ENCODE peak calls at places on chromosome 11, in eight cellular contexts. E is pancreas, I is LHCN-M2, S is thoracic aorta, F is stomach, B is Kasumi-1, V is MCF 10A, Y is OCI-LY7. U is an unnamed sample.

GRCh38 chr11:116885951-116886629 is 48.7 kb upstream of the APOA1 start:
- DNase-seq in E (peak), I (no peak), S (no peak), F (no peak), B (no peak), V (no peak), Y (no peak), U (no peak)

GRCh38 chr11:64372802-64373597 is 14.0 kb downstream of the RPS6KA4 start:
- DNase-seq in E (no peak), I (peak), S (no peak), F (no peak), B (no peak), V (no peak), Y (no peak), U (no peak)

GRCh38 chr11:133491680-133492383 is 40.5 kb downstream of the OPCML start:
- DNase-seq in E (no peak), I (no peak), S (no peak), F (no peak), B (no peak), V (no peak), Y (no peak), U (no peak)

GRCh38 chr11:12802418-12803085 is 128.3 kb downstream of the TEAD1 start:
- DNase-seq in E (peak), I (peak), S (no peak), F (peak), B (no peak), V (peak), Y (no peak), U (no peak)

GRCh38 chr11:19793356-19793755 is 80.7 kb downstream of the NAV2 start:
- DNase-seq in E (no peak), I (no peak), S (no peak), F (peak), B (no peak), V (no peak), Y (no peak), U (no peak)

GRCh38 chr11:83521647-83522596 is 235.8 kb upstream of the CCDC90B start:
- DNase-seq in E (no peak), I (peak), S (no peak), F (no peak), B (peak), V (peak), Y (peak), U (no peak)

GRCh38 chr11:61359541-61359940 is 2.1 kb downstream of the CYB561A3 start:
- DNase-seq in E (no peak), I (no peak), S (no peak), F (no peak), B (peak), V (no peak), Y (no peak), U (no peak)

GRCh38 chr11:17713851-17714250 is 5.5 kb upstream of the MYOD1 start:
- DNase-seq in E (no peak), I (no peak), S (no peak), F (no peak), B (no peak), V (no peak), Y (no peak), U (no peak)

GRCh38 chr11:121559812-121560211 is 107.0 kb upstream of the SORL1-AS1 start:
- DNase-seq in E (no peak), I (no peak), S (no peak), F (no peak), B (no peak), V (no peak), Y (no peak), U (no peak)

GRCh38 chr11:19995131-19995530 is 165.1 kb downstream of the DBX1 start:
- DNase-seq in E (no peak), I (peak), S (no peak), F (no peak), B (no peak), V (peak), Y (no peak), U (no peak)

GRCh38 chr11:60204922-60205321 is 22.0 kb upstream of the MS4A6A start:
- DNase-seq in E (no peak), I (no peak), S (no peak), F (no peak), B (no peak), V (no peak), Y (no peak), U (no peak)

GRCh38 chr11:69497221-69497787 is 15.8 kb downstream of the LINC01488 start:
- DNase-seq in E (peak), I (peak), S (peak), F (peak), B (no peak), V (peak), Y (no peak), U (no peak)

GRCh38 chr11:71119656-71120269 is 132.6 kb downstream of the SHANK2 start:
- DNase-seq in E (no peak), I (no peak), S (no peak), F (no peak), B (no peak), V (no peak), Y (no peak), U (no peak)

GRCh38 chr11:30852091-30852490 is 265.9 kb upstream of the MPPED2 start:
- DNase-seq in E (no peak), I (peak), S (no peak), F (no peak), B (no peak), V (no peak), Y (no peak), U (no peak)

GRCh38 chr11:64181506-64182411 is 4.2 kb upstream of the STIP1 start:
- DNase-seq in E (peak), I (peak), S (peak), F (peak), B (peak), V (peak), Y (peak), U (peak)

GRCh38 chr11:56783448-56784041 is 35.0 kb upstream of the OR9G4 start:
- DNase-seq in E (no peak), I (peak), S (no peak), F (no peak), B (peak), V (peak), Y (peak), U (no peak)

GRCh38 chr11:122584670-122585069 is 70.9 kb upstream of the UBASH3B start:
- DNase-seq in E (no peak), I (no peak), S (no peak), F (no peak), B (no peak), V (no peak), Y (no peak), U (no peak)

GRCh38 chr11:15967966-15968365 is 388.4 kb downstream of the SOX6 start:
- DNase-seq in E (no peak), I (peak), S (no peak), F (no peak), B (no peak), V (peak), Y (no peak), U (no peak)

GRCh38 chr11:100978442-100978841 is 151.2 kb downstream of the PGR start:
- DNase-seq in E (no peak), I (no peak), S (no peak), F (no peak), B (no peak), V (no peak), Y (no peak), U (no peak)

GRCh38 chr11:61671527-61671926 is 8.7 kb upstream of the DAGLA start:
- DNase-seq in E (peak), I (no peak), S (no peak), F (no peak), B (peak), V (no peak), Y (no peak), U (no peak)

GRCh38 chr11:1336836-1337646 is 27.6 kb upstream of the TOLLIP start:
- DNase-seq in E (no peak), I (no peak), S (no peak), F (no peak), B (no peak), V (no peak), Y (peak), U (no peak)

GRCh38 chr11:29129850-29130249 is 887.0 kb downstream of the KCNA4 start:
- DNase-seq in E (no peak), I (peak), S (no peak), F (no peak), B (peak), V (peak), Y (no peak), U (no peak)

GRCh38 chr11:133570376-133570775 is 38.1 kb upstream of the OPCML start:
- DNase-seq in E (no peak), I (no peak), S (no peak), F (no peak), B (no peak), V (peak), Y (no peak), U (no peak)

GRCh38 chr11:108117746-108118371 is 3.5 kb upstream of the ACAT1 start:
- DNase-seq in E (no peak), I (peak), S (no peak), F (no peak), B (peak), V (peak), Y (peak), U (no peak)

GRCh38 chr11:36550385-36551115 is 17.3 kb upstream of the RAG1 start:
- DNase-seq in E (no peak), I (no peak), S (no peak), F (no peak), B (no peak), V (no peak), Y (no peak), U (no peak)

GRCh38 chr11:130513132-130513531 is 64.7 kb downstream of the ADAMTS15 start:
- DNase-seq in E (no peak), I (peak), S (no peak), F (peak), B (no peak), V (no peak), Y (no peak), U (no peak)

GRCh38 chr11:8906629-8907028 is 4.4 kb upstream of the AKIP1 start:
- DNase-seq in E (no peak), I (peak), S (no peak), F (no peak), B (no peak), V (peak), Y (no peak), U (no peak)

GRCh38 chr11:16876053-16876752 is 137.8 kb downstream of the C11orf58 start:
- DNase-seq in E (no peak), I (no peak), S (no peak), F (no peak), B (no peak), V (no peak), Y (no peak), U (no peak)

GRCh38 chr11:28836285-28837081 is 728.3 kb downstream of the METTL15 start:
- DNase-seq in E (no peak), I (peak), S (no peak), F (no peak), B (no peak), V (peak), Y (no peak), U (no peak)

GRCh38 chr11:85752890-85753581 is 57.9 kb downstream of the SYTL2 start:
- DNase-seq in E (no peak), I (no peak), S (no peak), F (peak), B (peak), V (no peak), Y (no peak), U (no peak)

GRCh38 chr11:46377266-46377665 is 4.2 kb upstream of the MDK start:
- DNase-seq in E (no peak), I (no peak), S (no peak), F (no peak), B (no peak), V (no peak), Y (no peak), U (no peak)

GRCh38 chr11:103901656-103902055 is 134.8 kb upstream of the DDI1 start:
- DNase-seq in E (no peak), I (no peak), S (no peak), F (no peak), B (no peak), V (no peak), Y (no peak), U (no peak)

GRCh38 chr11:132848336-132848735 is 684.0 kb downstream of the OPCML start:
- DNase-seq in E (no peak), I (no peak), S (no peak), F (no peak), B (no peak), V (no peak), Y (no peak), U (no peak)

U was measured in ascending aorta.